ENCODE peak calls at places on chromosomes 6 and 20, in four cellular contexts. M is kidney tubule cell; O is mesenchymal stem cell; E is CD4-positive, alpha-beta T cell. X is an unnamed sample.

GRCh38 chr20:53691060-53691810 is 97.6 kb upstream of the ZNF217 start:
- DNase-seq in M (peak), E (no peak), O (no peak), X (no peak)

GRCh38 chr6:100116409-100117194 is 122.6 kb upstream of the MCHR2 start:
- DNase-seq in E (no peak), O (peak), M (peak), X (no peak)

GRCh38 chr6:37650071-37650481 is 47.6 kb downstream of the MDGA1 start:
- DNase-seq in E (no peak), O (no peak), M (peak), X (no peak)

GRCh38 chr6:101351173-101351572 is 42.3 kb upstream of the GRIK2 start:
- DNase-seq in O (no peak), E (no peak), M (no peak), X (no peak)

GRCh38 chr6:37864250-37864649 is 44.7 kb downstream of the ZFAND3 start:
- DNase-seq in E (no peak), O (no peak), M (no peak), X (no peak)

GRCh38 chr20:51562027-51562333 is 19.5 kb upstream of the NFATC2 start:
- DNase-seq in M (no peak), O (no peak), E (no peak), X (no peak)

GRCh38 chr6:145756170-145756662 is 20.9 kb upstream of the EPM2A start:
- DNase-seq in O (peak), M (peak), E (no peak), X (no peak)

GRCh38 chr6:56789879-56790278 is 147.2 kb upstream of the DST start:
- DNase-seq in E (no peak), M (peak), O (no peak), X (no peak)

GRCh38 chr6:164325168-164325567 is 910.6 kb downstream of the QKI start:
- DNase-seq in E (no peak), M (no peak), O (no peak), X (no peak)

GRCh38 chr6:25389501-25389900 is 110.3 kb downstream of the CARMIL1 start:
- DNase-seq in O (no peak), M (peak), E (no peak), X (no peak)

GRCh38 chr20:51183443-51183842 is 160.5 kb upstream of the KCNG1 start:
- DNase-seq in O (no peak), E (no peak), M (no peak), X (no peak)

GRCh38 chr6:25144919-25145318 is 134.3 kb upstream of the CARMIL1 start:
- DNase-seq in O (no peak), M (no peak), E (no peak), X (no peak)

GRCh38 chr20:64103871-64104666 is 3.3 kb downstream of the NPBWR2 start:
- DNase-seq in M (no peak), E (no peak), O (no peak), X (no peak)

GRCh38 chr20:665276-665675 is 10.3 kb downstream of the SCRT2 start:
- DNase-seq in M (no peak), E (no peak), O (no peak), X (no peak)

GRCh38 chr20:3679749-3680700 is 1.8 kb downstream of the ADAM33 start:
- DNase-seq in M (no peak), O (peak), E (no peak), X (no peak)

GRCh38 chr20:15976047-15976731 is 597.1 kb downstream of the KIF16B start:
- DNase-seq in M (peak), E (no peak), O (no peak), X (no peak)

GRCh38 chr6:113495521-113495920 is 361.6 kb upstream of the MARCKS start:
- DNase-seq in E (no peak), M (peak), O (peak), X (no peak)

GRCh38 chr20:1566701-1567100 is 9.2 kb upstream of the SIRPD start:
- DNase-seq in M (peak), O (no peak), E (no peak), X (no peak)

GRCh38 chr6:169205176-169206160 is 48.2 kb downstream of the THBS2 start:
- DNase-seq in O (no peak), E (no peak), M (no peak), X (no peak)

GRCh38 chr20:49798718-49799117 is 13.9 kb upstream of the SLC9A8 start:
- DNase-seq in O (no peak), M (no peak), E (no peak), X (no peak)

GRCh38 chr6:14313220-14313619 is 195.6 kb downstream of the CD83 start:
- DNase-seq in O (no peak), E (no peak), M (peak), X (no peak)

GRCh38 chr6:108105584-108105983 is 31.0 kb upstream of the OSTM1 start:
- DNase-seq in O (no peak), E (no peak), M (no peak), X (no peak)

GRCh38 chr20:49282584-49283171 is 4.8 kb upstream of the ZNFX1 start:
- DNase-seq in M (no peak), E (no peak), O (peak), X (no peak)

GRCh38 chr6:21752054-21752811 is 158.7 kb downstream of the SOX4 start:
- DNase-seq in E (no peak), O (no peak), M (peak), X (no peak)

GRCh38 chr6:12534454-12534853 is 182.1 kb upstream of the PHACTR1 start:
- DNase-seq in O (no peak), E (no peak), M (no peak), X (no peak)

GRCh38 chr20:38804682-38805501 is 605 bp upstream of the PPP1R16B start:
- DNase-seq in O (no peak), E (peak), M (no peak), X (peak)

GRCh38 chr20:59933849-59934585 is 580 bp upstream of the SYCP2 start:
- DNase-seq in O (peak), E (peak), M (peak), X (peak)

GRCh38 chr20:63183422-63184146 is 32.3 kb downstream of the YTHDF1 start:
- DNase-seq in M (peak), O (peak), E (peak), X (peak)

GRCh38 chr20:24806896-24807676 is 142.0 kb upstream of the CST7 start:
- DNase-seq in O (no peak), M (no peak), E (no peak), X (no peak)

GRCh38 chr20:16518068-16518783 is 55.0 kb downstream of the KIF16B start:
- DNase-seq in O (peak), M (peak), E (no peak), X (no peak)

GRCh38 chr6:12066297-12066696 is 54.2 kb downstream of the HIVEP1 start:
- DNase-seq in M (no peak), O (no peak), E (no peak), X (no peak)

GRCh38 chr20:38973546-38974120 is 11.5 kb downstream of the DHX35 start:
- DNase-seq in O (peak), M (peak), E (no peak), X (no peak)

GRCh38 chr6:170142559-170142958 is 148.3 kb downstream of the DLL1 start:
- DNase-seq in M (no peak), E (no peak), O (no peak), X (no peak)

GRCh38 chr6:31882344-31882743 is 3.5 kb upstream of the SLC44A4 start:
- DNase-seq in O (peak), E (no peak), M (peak), X (no peak)

X was measured in T-helper 17 cell.